ENCODE peak calls at places on chromosome 6, in eight cellular contexts. One of them, this sample, is unnamed. For H3K4me1, the result is how much of the 10 kb centered on the place peaks cover.

GRCh38 chr6:12064125-12064524 is 52.0 kb downstream of the HIVEP1 start:
- DNase-seq in CD4-positive, alpha-beta memory T cell: no peak
- DNase-seq in uterus: no peak
- DNase-seq in mesenchymal stem cell: peak
- DNase-seq in upper lobe of right lung: no peak
- DNase-seq in cardiac muscle cell: no peak
- DNase-seq in heart right ventricle: no peak
- DNase-seq in psoas muscle: no peak
- DNase-seq in this sample: no peak

GRCh38 chr6:135870722-135871121 is 19.2 kb downstream of the PDE7B start:
- DNase-seq in CD4-positive, alpha-beta memory T cell: no peak
- DNase-seq in uterus: no peak
- DNase-seq in mesenchymal stem cell: peak
- DNase-seq in upper lobe of right lung: no peak
- DNase-seq in cardiac muscle cell: no peak
- DNase-seq in heart right ventricle: no peak
- DNase-seq in psoas muscle: no peak
- DNase-seq in this sample: no peak

GRCh38 chr6:74735304-74735703 is 470.5 kb downstream of the COL12A1 start:
- DNase-seq in CD4-positive, alpha-beta memory T cell: no peak
- DNase-seq in uterus: peak
- DNase-seq in mesenchymal stem cell: peak
- DNase-seq in upper lobe of right lung: no peak
- DNase-seq in cardiac muscle cell: no peak
- DNase-seq in heart right ventricle: no peak
- DNase-seq in psoas muscle: no peak
- DNase-seq in this sample: no peak

GRCh38 chr6:151121900-151122299 is 117.9 kb upstream of the AKAP12 start:
- DNase-seq in CD4-positive, alpha-beta memory T cell: no peak
- DNase-seq in uterus: peak
- DNase-seq in mesenchymal stem cell: no peak
- DNase-seq in upper lobe of right lung: no peak
- DNase-seq in cardiac muscle cell: no peak
- DNase-seq in heart right ventricle: peak
- DNase-seq in psoas muscle: peak
- DNase-seq in this sample: no peak

GRCh38 chr6:104909140-104909525 is 47.8 kb upstream of the LIN28B start:
- DNase-seq in CD4-positive, alpha-beta memory T cell: no peak
- DNase-seq in uterus: no peak
- DNase-seq in mesenchymal stem cell: no peak
- DNase-seq in upper lobe of right lung: no peak
- DNase-seq in cardiac muscle cell: no peak
- DNase-seq in heart right ventricle: no peak
- DNase-seq in psoas muscle: no peak
- DNase-seq in this sample: no peak

GRCh38 chr6:46437671-46438221 is 53.5 kb downstream of the RCAN2 start:
- DNase-seq in CD4-positive, alpha-beta memory T cell: no peak
- DNase-seq in uterus: no peak
- DNase-seq in mesenchymal stem cell: peak
- DNase-seq in upper lobe of right lung: no peak
- DNase-seq in cardiac muscle cell: peak
- DNase-seq in heart right ventricle: no peak
- DNase-seq in psoas muscle: no peak
- DNase-seq in this sample: no peak

GRCh38 chr6:157274116-157274470 is 49.2 kb downstream of the TMEM242 start:
- DNase-seq in CD4-positive, alpha-beta memory T cell: no peak
- DNase-seq in uterus: no peak
- DNase-seq in mesenchymal stem cell: no peak
- DNase-seq in upper lobe of right lung: no peak
- DNase-seq in cardiac muscle cell: peak
- DNase-seq in heart right ventricle: no peak
- DNase-seq in psoas muscle: no peak
- DNase-seq in this sample: no peak

GRCh38 chr6:73145690-73146089 is 79.6 kb downstream of the KHDC1L start:
- DNase-seq in CD4-positive, alpha-beta memory T cell: no peak
- DNase-seq in uterus: no peak
- DNase-seq in mesenchymal stem cell: no peak
- DNase-seq in upper lobe of right lung: no peak
- DNase-seq in cardiac muscle cell: no peak
- DNase-seq in heart right ventricle: no peak
- DNase-seq in psoas muscle: no peak
- DNase-seq in this sample: no peak

GRCh38 chr6:89794324-89794723 is 25.3 kb downstream of the MDN1 start:
- DNase-seq in CD4-positive, alpha-beta memory T cell: peak
- DNase-seq in uterus: no peak
- DNase-seq in mesenchymal stem cell: no peak
- DNase-seq in upper lobe of right lung: no peak
- DNase-seq in cardiac muscle cell: no peak
- DNase-seq in heart right ventricle: no peak
- DNase-seq in psoas muscle: no peak
- DNase-seq in this sample: no peak

GRCh38 chr6:20210158-20210557 is 2.1 kb downstream of the MBOAT1 start:
- DNase-seq in CD4-positive, alpha-beta memory T cell: no peak
- DNase-seq in uterus: no peak
- DNase-seq in mesenchymal stem cell: no peak
- DNase-seq in upper lobe of right lung: no peak
- DNase-seq in cardiac muscle cell: no peak
- DNase-seq in heart right ventricle: no peak
- DNase-seq in psoas muscle: no peak
- DNase-seq in this sample: no peak

GRCh38 chr6:20211037-20211940 is 980 bp downstream of the MBOAT1 start:
- DNase-seq in CD4-positive, alpha-beta memory T cell: no peak
- DNase-seq in uterus: no peak
- DNase-seq in mesenchymal stem cell: no peak
- DNase-seq in upper lobe of right lung: no peak
- DNase-seq in cardiac muscle cell: no peak
- DNase-seq in heart right ventricle: no peak
- DNase-seq in psoas muscle: no peak
- DNase-seq in this sample: no peak

GRCh38 chr6:20213271-20213798 is 1.1 kb upstream of the MBOAT1 start:
- DNase-seq in CD4-positive, alpha-beta memory T cell: peak
- DNase-seq in uterus: no peak
- DNase-seq in mesenchymal stem cell: peak
- DNase-seq in upper lobe of right lung: no peak
- DNase-seq in cardiac muscle cell: peak
- DNase-seq in heart right ventricle: no peak
- DNase-seq in psoas muscle: no peak
- DNase-seq in this sample: no peak

GRCh38 chr6:20211941-20212391 is 303 bp downstream of the MBOAT1 start:
- DNase-seq in CD4-positive, alpha-beta memory T cell: peak
- DNase-seq in uterus: no peak
- DNase-seq in mesenchymal stem cell: peak
- DNase-seq in upper lobe of right lung: no peak
- DNase-seq in cardiac muscle cell: peak
- DNase-seq in heart right ventricle: no peak
- DNase-seq in psoas muscle: no peak
- DNase-seq in this sample: no peak

DNA sequence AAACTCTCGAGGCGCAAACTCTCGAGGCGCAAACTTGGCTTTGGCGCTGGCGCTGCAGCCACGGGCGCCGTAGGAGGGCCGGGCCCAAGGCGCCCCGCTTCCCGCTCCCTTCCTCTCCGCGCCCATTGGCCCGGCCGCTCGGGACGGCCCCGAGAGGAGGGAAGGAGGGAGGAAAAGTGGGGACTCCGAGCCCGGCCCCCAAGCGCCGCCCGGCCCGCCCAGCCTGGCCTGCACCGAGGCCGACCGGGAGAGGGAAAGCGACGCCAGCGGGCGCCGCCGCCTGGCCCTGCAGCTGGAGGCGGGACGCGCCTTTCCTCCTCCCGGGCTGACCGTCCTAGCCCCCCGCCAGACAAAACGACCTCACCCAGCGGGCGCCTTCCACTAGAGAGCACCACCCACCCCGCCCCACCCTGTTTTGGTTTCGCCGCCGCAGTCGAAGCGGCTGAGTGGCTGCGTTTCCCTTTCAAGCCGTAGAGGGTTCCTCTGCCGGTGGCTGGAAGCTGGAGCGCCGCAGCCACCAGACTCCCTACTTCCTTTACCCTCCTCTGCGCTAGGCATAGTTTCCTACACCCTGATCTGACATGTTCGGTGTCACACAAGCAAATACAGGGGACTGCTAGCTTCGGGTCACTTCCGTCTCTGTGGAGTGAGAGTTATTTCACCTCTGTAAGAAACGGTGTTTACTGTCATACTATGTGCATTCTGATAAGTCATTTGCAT is at the start of gene MBOAT1:
- DNase-seq in CD4-positive, alpha-beta memory T cell: peak
- DNase-seq in uterus: peak
- DNase-seq in mesenchymal stem cell: peak
- DNase-seq in upper lobe of right lung: peak
- DNase-seq in cardiac muscle cell: peak
- DNase-seq in heart right ventricle: peak
- DNase-seq in psoas muscle: peak
- DNase-seq in this sample: peak
- H3K4me1 ChIP-seq in CD4-positive, alpha-beta memory T cell: under half
- H3K4me1 ChIP-seq in uterus: under half
- H3K4me1 ChIP-seq in mesenchymal stem cell: under half
- H3K4me1 ChIP-seq in upper lobe of right lung: under half
- H3K4me1 ChIP-seq in cardiac muscle cell: under half
- H3K4me1 ChIP-seq in heart right ventricle: under half
- H3K4me1 ChIP-seq in psoas muscle: under half
- H3K4me1 ChIP-seq in this sample: under half

GRCh38 chr6:109453156-109453555 is 2.4 kb downstream of the MICAL1 start:
- DNase-seq in CD4-positive, alpha-beta memory T cell: no peak
- DNase-seq in uterus: no peak
- DNase-seq in mesenchymal stem cell: no peak
- DNase-seq in upper lobe of right lung: no peak
- DNase-seq in cardiac muscle cell: no peak
- DNase-seq in heart right ventricle: no peak
- DNase-seq in psoas muscle: no peak
- DNase-seq in this sample: no peak
- H3K4me1 ChIP-seq in CD4-positive, alpha-beta memory T cell: half or more
- H3K4me1 ChIP-seq in uterus: under half
- H3K4me1 ChIP-seq in mesenchymal stem cell: under half
- H3K4me1 ChIP-seq in upper lobe of right lung: under half
- H3K4me1 ChIP-seq in cardiac muscle cell: under half
- H3K4me1 ChIP-seq in heart right ventricle: under half
- H3K4me1 ChIP-seq in psoas muscle: under half
- H3K4me1 ChIP-seq in this sample: under half

GRCh38 chr6:159043986-159044385 is 805 bp downstream of the TAGAP start:
- DNase-seq in CD4-positive, alpha-beta memory T cell: peak
- DNase-seq in uterus: no peak
- DNase-seq in mesenchymal stem cell: no peak
- DNase-seq in upper lobe of right lung: no peak
- DNase-seq in cardiac muscle cell: no peak
- DNase-seq in heart right ventricle: no peak
- DNase-seq in psoas muscle: no peak
- DNase-seq in this sample: no peak

GRCh38 chr6:159042824-159043181 is 2.0 kb downstream of the TAGAP start:
- DNase-seq in CD4-positive, alpha-beta memory T cell: no peak
- DNase-seq in uterus: no peak
- DNase-seq in mesenchymal stem cell: no peak
- DNase-seq in upper lobe of right lung: no peak
- DNase-seq in cardiac muscle cell: no peak
- DNase-seq in heart right ventricle: no peak
- DNase-seq in psoas muscle: no peak
- DNase-seq in this sample: no peak

GRCh38 chr6:159043236-159043635 is 1.6 kb downstream of the TAGAP start:
- DNase-seq in CD4-positive, alpha-beta memory T cell: peak
- DNase-seq in uterus: no peak
- DNase-seq in mesenchymal stem cell: peak
- DNase-seq in upper lobe of right lung: no peak
- DNase-seq in cardiac muscle cell: no peak
- DNase-seq in heart right ventricle: no peak
- DNase-seq in psoas muscle: no peak
- DNase-seq in this sample: no peak

GRCh38 chr6:159045826-159046225 is 1.0 kb upstream of the TAGAP start:
- DNase-seq in CD4-positive, alpha-beta memory T cell: no peak
- DNase-seq in uterus: no peak
- DNase-seq in mesenchymal stem cell: no peak
- DNase-seq in upper lobe of right lung: no peak
- DNase-seq in cardiac muscle cell: no peak
- DNase-seq in heart right ventricle: no peak
- DNase-seq in psoas muscle: no peak
- DNase-seq in this sample: no peak

GRCh38 chr6:159044899-159045727 is at the start of gene TAGAP:
- DNase-seq in CD4-positive, alpha-beta memory T cell: peak
- DNase-seq in uterus: peak
- DNase-seq in mesenchymal stem cell: no peak
- DNase-seq in upper lobe of right lung: peak
- DNase-seq in cardiac muscle cell: no peak
- DNase-seq in heart right ventricle: peak
- DNase-seq in psoas muscle: peak
- DNase-seq in this sample: no peak
- H3K4me1 ChIP-seq in CD4-positive, alpha-beta memory T cell: half or more
- H3K4me1 ChIP-seq in uterus: under half
- H3K4me1 ChIP-seq in mesenchymal stem cell: under half
- H3K4me1 ChIP-seq in upper lobe of right lung: under half
- H3K4me1 ChIP-seq in cardiac muscle cell: under half
- H3K4me1 ChIP-seq in heart right ventricle: under half
- H3K4me1 ChIP-seq in psoas muscle: under half
- H3K4me1 ChIP-seq in this sample: under half

GRCh38 chr6:111840821-111841220 is 32.4 kb downstream of the FYN start:
- DNase-seq in CD4-positive, alpha-beta memory T cell: no peak
- DNase-seq in uterus: no peak
- DNase-seq in mesenchymal stem cell: no peak
- DNase-seq in upper lobe of right lung: no peak
- DNase-seq in cardiac muscle cell: no peak
- DNase-seq in heart right ventricle: no peak
- DNase-seq in psoas muscle: no peak
- DNase-seq in this sample: no peak

GRCh38 chr6:111842891-111843290 is 30.4 kb downstream of the FYN start:
- DNase-seq in CD4-positive, alpha-beta memory T cell: no peak
- DNase-seq in uterus: no peak
- DNase-seq in mesenchymal stem cell: peak
- DNase-seq in upper lobe of right lung: no peak
- DNase-seq in cardiac muscle cell: peak
- DNase-seq in heart right ventricle: no peak
- DNase-seq in psoas muscle: no peak
- DNase-seq in this sample: no peak

GRCh38 chr6:111843347-111844147 is 29.7 kb downstream of the FYN start:
- DNase-seq in CD4-positive, alpha-beta memory T cell: peak
- DNase-seq in uterus: no peak
- DNase-seq in mesenchymal stem cell: no peak
- DNase-seq in upper lobe of right lung: no peak
- DNase-seq in cardiac muscle cell: peak
- DNase-seq in heart right ventricle: no peak
- DNase-seq in psoas muscle: no peak
- DNase-seq in this sample: no peak

GRCh38 chr6:111841822-111842221 is 31.4 kb downstream of the FYN start:
- DNase-seq in CD4-positive, alpha-beta memory T cell: peak
- DNase-seq in uterus: no peak
- DNase-seq in mesenchymal stem cell: no peak
- DNase-seq in upper lobe of right lung: no peak
- DNase-seq in cardiac muscle cell: no peak
- DNase-seq in heart right ventricle: no peak
- DNase-seq in psoas muscle: no peak
- DNase-seq in this sample: no peak

DNA sequence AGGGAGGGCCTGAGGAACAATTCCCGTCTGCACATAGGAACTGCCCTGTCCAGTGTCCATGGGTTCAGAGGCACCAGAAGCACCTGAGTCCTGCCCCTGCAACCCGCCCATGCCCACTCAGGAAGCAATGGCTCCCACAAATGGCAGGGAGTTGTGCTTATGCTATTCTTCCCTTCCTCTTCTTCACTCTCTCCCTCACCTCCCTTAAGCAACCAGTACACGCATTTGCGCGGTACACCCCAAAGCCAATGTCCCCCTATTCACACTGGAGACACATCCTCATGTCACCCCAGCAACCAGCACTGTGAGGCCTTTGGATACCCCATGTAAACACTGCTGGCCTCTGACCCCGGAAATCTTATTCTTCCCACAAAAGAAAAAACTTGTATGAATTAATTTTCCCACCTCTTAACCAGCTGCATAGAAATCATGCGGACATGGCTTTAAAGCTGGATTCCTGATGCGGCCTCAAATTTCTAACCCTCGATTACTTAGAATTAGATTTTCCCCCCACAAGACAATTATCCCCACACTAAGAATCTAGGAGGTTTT is 30.9 kb downstream of the FYN start:
- DNase-seq in CD4-positive, alpha-beta memory T cell: no peak
- DNase-seq in uterus: no peak
- DNase-seq in mesenchymal stem cell: no peak
- DNase-seq in upper lobe of right lung: no peak
- DNase-seq in cardiac muscle cell: no peak
- DNase-seq in heart right ventricle: no peak
- DNase-seq in psoas muscle: no peak
- DNase-seq in this sample: no peak
- H3K4me1 ChIP-seq in CD4-positive, alpha-beta memory T cell: half or more
- H3K4me1 ChIP-seq in uterus: under half
- H3K4me1 ChIP-seq in mesenchymal stem cell: under half
- H3K4me1 ChIP-seq in upper lobe of right lung: under half
- H3K4me1 ChIP-seq in cardiac muscle cell: under half
- H3K4me1 ChIP-seq in heart right ventricle: under half
- H3K4me1 ChIP-seq in psoas muscle: under half
- H3K4me1 ChIP-seq in this sample: under half